ENCODE peak calls at places on chromosomes 16 and 17, in nine cellular contexts. M is tibial artery; J is heart right ventricle; V is effector memory CD4-positive, alpha-beta T cell; H is neuronal stem cell; Y is cardiac muscle cell; Z is kidney; O is thoracic aorta; U is GM23338. X is an unnamed sample. For H3K4me1, the result is how much of the 10 kb centered on the place peaks cover.

GRCh38 chr17:70636517-70637133 is 467.3 kb downstream of the KCNJ2 start:
- DNase-seq in M (no peak), J (no peak), V (no peak), H (peak), Y (peak), Z (no peak), O (no peak), U (peak), X (peak)

GRCh38 chr17:71200597-71200996 is 920.2 kb upstream of the SOX9 start:
- DNase-seq in M (no peak), J (no peak), V (no peak), H (no peak), Y (no peak), Z (no peak), O (no peak), U (no peak), X (no peak)

GRCh38 chr17:8121531-8122390 is 2.1 kb downstream of the HES7 start:
- DNase-seq in M (no peak), J (peak), V (no peak), H (peak), Y (peak), Z (peak), O (no peak), U (peak), X (peak)

GRCh38 chr16:730666-731509 is 4.0 kb downstream of the HAGHL start:
- DNase-seq in M (no peak), J (no peak), V (no peak), H (no peak), Y (no peak), Z (peak), O (no peak), U (no peak), X (no peak)

GRCh38 chr16:72848045-72848410 is 199.9 kb downstream of the ZFHX3 start:
- DNase-seq in M (peak), J (no peak), V (no peak), H (no peak), Y (no peak), Z (no peak), O (no peak), U (no peak), X (no peak)

GRCh38 chr16:84332975-84333684 is 35.2 kb upstream of the ATP2C2 start:
- DNase-seq in M (no peak), J (no peak), V (no peak), H (no peak), Y (no peak), Z (no peak), O (no peak), U (peak), X (no peak)

GRCh38 chr17:66702106-66702936 is 132.6 kb upstream of the CACNG5 start:
- DNase-seq in M (no peak), J (no peak), V (no peak), H (no peak), Y (no peak), Z (no peak), O (no peak), U (no peak), X (no peak)

GRCh38 chr17:36665417-36665816 is 64.0 kb downstream of the MRM1 start:
- DNase-seq in M (no peak), J (no peak), V (no peak), H (no peak), Y (no peak), Z (no peak), O (no peak), U (no peak), X (no peak)

GRCh38 chr17:28744104-28744801 is 442 bp downstream of the TRAF4 start:
- DNase-seq in M (no peak), J (peak), V (peak), H (peak), Y (peak), Z (peak), O (no peak), U (peak), X (peak)

GRCh38 chr16:65071371-65072311 is 50.2 kb downstream of the CDH11 start:
- DNase-seq in M (peak), J (peak), V (no peak), H (no peak), Y (no peak), Z (peak), O (peak), U (no peak), X (no peak)

GRCh38 chr17:45302649-45303173 is 14.1 kb downstream of the MAP3K14 start:
- DNase-seq in M (no peak), J (no peak), V (no peak), H (no peak), Y (no peak), Z (no peak), O (no peak), U (peak), X (no peak)

GRCh38 chr17:32795339-32795979 is 81.5 kb downstream of the MYO1D start:
- DNase-seq in M (no peak), J (no peak), V (no peak), H (no peak), Y (no peak), Z (no peak), O (no peak), U (no peak), X (no peak)

GRCh38 chr17:65627892-65628622 is 66.6 kb upstream of the AXIN2 start:
- DNase-seq in M (no peak), J (no peak), V (no peak), H (no peak), Y (no peak), Z (no peak), O (peak), U (no peak), X (no peak)

GRCh38 chr17:40915721-40916256 is 21.7 kb downstream of the KRT23 start:
- DNase-seq in M (no peak), J (no peak), V (no peak), H (no peak), Y (no peak), Z (no peak), O (no peak), U (no peak), X (no peak)

GRCh38 chr16:27676807-27677206 is 126.9 kb downstream of the KATNIP start:
- DNase-seq in M (no peak), J (no peak), V (no peak), H (no peak), Y (no peak), Z (no peak), O (no peak), U (no peak), X (no peak)

GRCh38 chr17:77479372-77479781 is 338.6 kb downstream of the SEC14L1 start:
- DNase-seq in M (no peak), J (no peak), V (no peak), H (no peak), Y (no peak), Z (peak), O (no peak), U (peak), X (no peak)
- H3K4me1 ChIP-seq in M (under half), J (under half), V (half or more), H (under half), Y (half or more), Z (under half), O (under half), U (under half), X (half or more)

GRCh38 chr17:74757502-74757901 is 9.1 kb downstream of the NHERF1 start:
- DNase-seq in M (no peak), J (peak), V (no peak), H (no peak), Y (no peak), Z (peak), O (no peak), U (no peak), X (peak)

GRCh38 chr17:74757931-74758845 is 9.8 kb downstream of the NHERF1 start:
- DNase-seq in M (no peak), J (no peak), V (no peak), H (no peak), Y (peak), Z (peak), O (no peak), U (no peak), X (peak)

GRCh38 chr17:74759941-74760340 is 11.5 kb downstream of the NHERF1 start:
- DNase-seq in M (no peak), J (no peak), V (no peak), H (no peak), Y (no peak), Z (peak), O (no peak), U (peak), X (no peak)

GRCh38 chr17:74759243-74759801 is 10.9 kb downstream of the NHERF1 start:
- DNase-seq in M (no peak), J (no peak), V (peak), H (no peak), Y (no peak), Z (peak), O (no peak), U (no peak), X (no peak)

GRCh38 chr17:74758846-74759163 is 10.4 kb downstream of the NHERF1 start:
- DNase-seq in M (no peak), J (no peak), V (no peak), H (no peak), Y (no peak), Z (peak), O (no peak), U (no peak), X (peak)
- H3K4me1 ChIP-seq in M (under half), J (under half), V (half or more), H (under half), Y (under half), Z (under half), O (under half), U (under half), X (under half)

GRCh38 chr17:42830971-42831370 is 2.2 kb upstream of the PSME3 start:
- DNase-seq in M (no peak), J (no peak), V (no peak), H (no peak), Y (no peak), Z (no peak), O (no peak), U (no peak), X (no peak)
- H3K4me1 ChIP-seq in M (under half), J (under half), V (under half), H (under half), Y (under half), Z (under half), O (under half), U (under half), X (under half)

DNA sequence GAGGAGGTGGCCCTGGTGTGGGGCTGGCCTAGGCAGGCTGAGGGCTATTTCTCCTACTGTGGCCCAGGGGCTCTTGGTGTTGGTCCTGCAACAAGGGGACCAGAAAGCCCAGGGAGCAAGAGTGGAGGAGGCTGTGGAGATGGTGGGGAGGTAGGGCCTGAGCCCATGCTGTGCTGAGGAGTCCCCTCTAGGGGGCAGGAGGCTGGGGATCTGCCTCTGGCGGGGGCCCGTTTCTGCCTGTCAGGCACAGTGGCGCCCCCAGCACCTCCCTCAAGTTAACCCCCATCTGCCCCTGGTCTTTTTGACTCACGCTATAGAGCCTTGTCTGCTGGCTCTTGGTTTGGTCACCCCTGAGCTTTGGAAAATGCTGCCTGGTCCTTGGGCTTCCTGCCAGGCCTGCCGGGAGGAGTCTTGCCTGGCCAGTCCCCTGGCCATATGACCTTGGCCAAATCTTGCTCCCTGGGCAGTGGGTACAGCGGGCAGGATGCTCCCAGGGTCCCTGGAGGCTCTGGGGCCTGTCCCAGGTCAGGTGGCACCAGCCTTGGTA is 5.9 kb downstream of the BAIAP2 start:
- DNase-seq in M (no peak), J (no peak), V (no peak), H (no peak), Y (no peak), Z (no peak), O (no peak), U (peak), X (no peak)
- H3K4me1 ChIP-seq in M (under half), J (half or more), V (under half), H (under half), Y (under half), Z (half or more), O (under half), U (under half), X (half or more)

X was measured in BE2C.